ENCODE peak calls at places on chromosomes 3 and 15, in ten cellular contexts. B, M, Z, K, Q, C, L, X, T and J are unnamed samples.

GRCh38 chr15:57572463-57572862 is 19.2 kb upstream of the MYZAP start:
- DNase-seq in T (no peak), K (no peak), M (no peak), Q (no peak), L (no peak), Z (no peak), X (no peak), B (no peak), C (no peak), J (no peak)

GRCh38 chr3:46472056-46472455 is 7.4 kb upstream of the LTF start:
- DNase-seq in Q (no peak), K (no peak), B (no peak), L (no peak), M (no peak), X (no peak), T (no peak), Z (no peak), C (no peak), J (no peak)

GRCh38 chr3:70914889-70915288 is 602.5 kb upstream of the MDFIC2 start:
- DNase-seq in B (no peak), X (no peak), L (no peak), K (no peak), Q (no peak), Z (no peak), T (no peak), M (no peak), C (no peak), J (no peak)

GRCh38 chr3:174531262-174531982 is 327.7 kb upstream of the NAALADL2 start:
- DNase-seq in C (no peak), X (no peak), B (no peak), Z (no peak), L (no peak), Q (no peak), T (no peak), K (no peak), M (no peak), J (no peak)

GRCh38 chr3:107939621-107940236 is 151.1 kb downstream of the CD47 start:
- DNase-seq in Z (no peak), X (no peak), L (no peak), B (no peak), K (no peak), M (no peak), T (no peak), Q (no peak), C (no peak), J (no peak)

GRCh38 chr3:65548848-65549625 is 489.7 kb downstream of the MAGI1 start:
- DNase-seq in Z (peak; percentile 44), M (peak; percentile 18), K (no peak), L (peak; percentile 76), Q (peak; percentile 23), X (no peak), C (peak; percentile 71), B (peak; percentile 73), T (no peak), J (no peak)

GRCh38 chr3:69385723-69386483 is at the start of gene FRMD4B:
- DNase-seq in Q (peak; percentile 84), M (peak; percentile 67), B (peak; percentile 72), Z (no peak), C (peak; percentile 67), K (no peak), L (peak; percentile 93), X (peak; percentile 9), T (no peak), J (peak; percentile 68)

GRCh38 chr15:92914768-92915221 is 14.7 kb downstream of the CHD2 start:
- DNase-seq in C (no peak), X (no peak), Z (no peak), K (no peak), B (no peak), L (no peak), T (no peak), Q (no peak), M (no peak), J (no peak)

GRCh38 chr3:31248619-31248992 is 284.1 kb upstream of the STT3B start:
- DNase-seq in K (no peak), B (no peak), Z (no peak), X (no peak), L (no peak), Q (no peak), T (no peak), C (no peak), M (no peak), J (no peak)

GRCh38 chr15:63483521-63484371 is 20.6 kb upstream of the USP3 start:
- DNase-seq in L (no peak), M (no peak), Q (no peak), T (no peak), Z (no peak), C (no peak), X (no peak), B (no peak), K (no peak), J (no peak)

GRCh38 chr3:104127830-104128229 is 1238.9 kb upstream of the ALCAM start:
- DNase-seq in B (no peak), L (no peak), X (no peak), M (no peak), T (no peak), C (no peak), Q (no peak), K (no peak), Z (no peak), J (no peak)

GRCh38 chr15:68639926-68640600 is 61.3 kb downstream of the CORO2B start:
- DNase-seq in X (no peak), K (no peak), Q (no peak), M (peak; percentile 80), C (no peak), L (no peak), B (no peak), T (no peak), Z (no peak), J (no peak)

GRCh38 chr15:94075349-94075748 is 156.0 kb upstream of the MCTP2 start:
- DNase-seq in C (no peak), K (no peak), L (peak; percentile 92), X (no peak), T (no peak), M (peak; percentile 75), Q (no peak), Z (no peak), B (no peak), J (no peak)

GRCh38 chr3:24229468-24230263 is 265.0 kb downstream of the THRB start:
- DNase-seq in C (no peak), K (no peak), Z (no peak), B (no peak), M (no peak), L (no peak), Q (no peak), X (no peak), T (no peak), J (no peak)

GRCh38 chr15:73109751-73110150 is 57.5 kb downstream of the NEO1 start:
- DNase-seq in L (no peak), B (no peak), Z (no peak), Q (no peak), T (no peak), C (no peak), K (no peak), X (no peak), M (no peak), J (no peak)

GRCh38 chr3:194577985-194578905 is 55.0 kb downstream of the TMEM44 start:
- DNase-seq in M (no peak), Q (no peak), K (no peak), T (peak; percentile 45), L (peak; percentile 92), B (no peak), C (no peak), X (no peak), Z (no peak), J (no peak)

GRCh38 chr15:66046751-66047150 is 177.5 kb downstream of the RAB11A start:
- DNase-seq in C (no peak), T (no peak), X (no peak), L (peak; percentile 17), K (no peak), B (no peak), M (no peak), Z (no peak), Q (no peak), J (peak; percentile 52)

GRCh38 chr3:30683769-30684168 is 77.4 kb downstream of the TGFBR2 start:
- DNase-seq in K (no peak), B (no peak), Z (no peak), T (no peak), L (no peak), C (no peak), M (no peak), Q (no peak), X (no peak), J (no peak)

GRCh38 chr3:151394611-151395010 is 10.1 kb upstream of the P2RY12 start:
- DNase-seq in Q (no peak), Z (no peak), B (no peak), L (peak; percentile 76), M (no peak), T (no peak), X (no peak), C (no peak), K (no peak), J (no peak)

GRCh38 chr3:63872135-63872924 is 8.7 kb downstream of the ATXN7 start:
- DNase-seq in T (no peak), Q (no peak), L (no peak), X (no peak), K (no peak), M (no peak), C (no peak), B (no peak), Z (no peak), J (peak; percentile 44)

GRCh38 chr3:4752201-4753072 is 226.8 kb upstream of the BHLHE40 start:
- DNase-seq in X (no peak), Z (no peak), M (peak; percentile 36), B (no peak), T (no peak), Q (no peak), K (no peak), L (no peak), C (peak; percentile 11), J (peak; percentile 94)

GRCh38 chr15:69854521-69855171 is 243.1 kb downstream of the TLE3 start:
- DNase-seq in K (no peak), L (no peak), M (no peak), X (no peak), Z (no peak), B (no peak), T (peak; percentile 82), Q (no peak), C (no peak), J (no peak)

GRCh38 chr15:79942656-79943481 is 28.1 kb downstream of the BCL2A1 start:
- DNase-seq in K (no peak), T (no peak), C (no peak), B (no peak), L (no peak), Z (no peak), X (no peak), M (no peak), Q (no peak), J (no peak)

GRCh38 chr3:11847607-11848006 is 922 bp upstream of the TAMM41 start:
- DNase-seq in Q (no peak), X (no peak), C (no peak), Z (no peak), B (peak; percentile 26), K (no peak), M (no peak), T (no peak), L (no peak), J (peak; percentile 58)

GRCh38 chr3:185760550-185760949 is 64.3 kb downstream of the IGF2BP2 start:
- DNase-seq in Z (no peak), B (no peak), M (no peak), T (no peak), X (no peak), C (no peak), Q (no peak), K (no peak), L (no peak), J (no peak)

GRCh38 chr3:180947761-180948390 is 35.4 kb downstream of the FXR1 start:
- DNase-seq in C (no peak), T (no peak), X (no peak), Q (no peak), B (no peak), Z (no peak), L (no peak), M (no peak), K (no peak), J (peak; percentile 19)

GRCh38 chr3:16508591-16508995 is 4.9 kb downstream of the RFTN1 start:
- DNase-seq in X (no peak), K (no peak), C (no peak), L (no peak), T (no peak), B (no peak), M (no peak), Q (no peak), Z (no peak), J (no peak)

GRCh38 chr15:67067930-67068542 is 2.6 kb downstream of the SMAD3 start:
- DNase-seq in K (no peak), X (no peak), L (peak; percentile 16), M (no peak), Z (no peak), Q (no peak), T (no peak), C (peak; percentile 63), B (peak; percentile 40), J (no peak)